ENCODE peak calls at places on chromosomes 6 and 20, in four cellular contexts. One of them, this sample, is unnamed. For H3K4me1, the result is how much of the 10 kb centered on the place peaks cover.

GRCh38 chr20:61099786-61100185 is 152.3 kb upstream of the CDH4 start:
- DNase-seq in adrenal gland: no peak
- DNase-seq in neural progenitor cell: no peak
- DNase-seq in tibial artery: no peak
- DNase-seq in this sample: no peak

GRCh38 chr6:114439414-114439813 is 96.6 kb upstream of the HS3ST5 start:
- DNase-seq in tibial artery: no peak
- DNase-seq in adrenal gland: no peak
- DNase-seq in neural progenitor cell: no peak
- DNase-seq in this sample: no peak

GRCh38 chr6:15280023-15280422 is 34.2 kb downstream of the JARID2 start:
- DNase-seq in neural progenitor cell: no peak
- DNase-seq in adrenal gland: no peak
- DNase-seq in tibial artery: no peak
- DNase-seq in this sample: no peak

GRCh38 chr6:83183082-83183828 is 9.8 kb downstream of the PGM3 start:
- DNase-seq in tibial artery: no peak
- DNase-seq in neural progenitor cell: no peak
- DNase-seq in adrenal gland: peak
- DNase-seq in this sample: no peak

GRCh38 chr20:16555754-16556153 is 17.5 kb downstream of the KIF16B start:
- DNase-seq in tibial artery: no peak
- DNase-seq in neural progenitor cell: no peak
- DNase-seq in adrenal gland: no peak
- DNase-seq in this sample: no peak

GRCh38 chr6:1463275-1463674 is 73.9 kb downstream of the FOXF2 start:
- DNase-seq in neural progenitor cell: no peak
- DNase-seq in tibial artery: no peak
- DNase-seq in adrenal gland: no peak
- DNase-seq in this sample: no peak

GRCh38 chr20:9200620-9201019 is 131.7 kb downstream of the PLCB4 start:
- DNase-seq in neural progenitor cell: no peak
- DNase-seq in adrenal gland: peak
- DNase-seq in tibial artery: no peak
- DNase-seq in this sample: no peak

GRCh38 chr6:128352331-128352730 is 168.1 kb downstream of the PTPRK start:
- DNase-seq in tibial artery: no peak
- DNase-seq in adrenal gland: no peak
- DNase-seq in neural progenitor cell: no peak
- DNase-seq in this sample: no peak

GRCh38 chr6:3075522-3076113 is 7.3 kb downstream of the RIPK1 start:
- DNase-seq in neural progenitor cell: no peak
- DNase-seq in tibial artery: no peak
- DNase-seq in adrenal gland: no peak
- DNase-seq in this sample: no peak

GRCh38 chr6:106745824-106746610 is 116.6 kb downstream of the QRSL1 start:
- DNase-seq in neural progenitor cell: no peak
- DNase-seq in adrenal gland: no peak
- DNase-seq in tibial artery: no peak
- DNase-seq in this sample: no peak

GRCh38 chr6:166502453-166502852 is 84.0 kb downstream of the RAMACL start:
- DNase-seq in adrenal gland: no peak
- DNase-seq in neural progenitor cell: no peak
- DNase-seq in tibial artery: no peak
- DNase-seq in this sample: no peak

GRCh38 chr20:51750037-51750769 is 18.0 kb downstream of the ATP9A start:
- DNase-seq in neural progenitor cell: no peak
- DNase-seq in adrenal gland: peak
- DNase-seq in tibial artery: peak
- DNase-seq in this sample: peak

GRCh38 chr20:24646331-24646730 is 176.9 kb downstream of the SYNDIG1 start:
- DNase-seq in neural progenitor cell: no peak
- DNase-seq in tibial artery: no peak
- DNase-seq in adrenal gland: no peak
- DNase-seq in this sample: no peak

DNA sequence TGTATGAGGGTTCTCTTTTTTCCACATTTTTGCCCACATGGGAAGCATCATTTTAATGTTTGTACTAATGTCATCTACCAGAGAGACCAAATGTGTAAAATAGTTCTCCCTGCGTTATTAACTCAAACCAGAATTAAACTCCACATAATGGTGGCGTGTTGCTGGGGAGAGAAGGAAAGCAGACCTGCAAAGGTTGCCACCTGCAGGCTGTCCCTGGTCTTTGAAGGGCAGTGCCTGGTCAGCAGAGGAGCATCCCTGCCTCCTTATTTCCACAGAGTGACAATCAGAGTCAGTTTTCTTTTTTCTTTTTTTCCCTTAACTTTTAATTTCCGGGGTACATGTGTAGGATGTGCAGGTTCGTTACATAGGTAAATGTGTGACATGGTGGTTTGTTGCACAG is 214.5 kb downstream of the TBX18 start:
- DNase-seq in adrenal gland: no peak
- DNase-seq in tibial artery: no peak
- DNase-seq in neural progenitor cell: peak
- DNase-seq in this sample: no peak
- TF ChIP-seq CTCF in adrenal gland: no peak
- TF ChIP-seq CTCF in tibial artery: no peak
- TF ChIP-seq CTCF in neural progenitor cell: peak
- TF ChIP-seq CTCF in this sample: no peak

GRCh38 chr6:73679009-73679408 is 17.0 kb upstream of the CD109 start:
- DNase-seq in tibial artery: no peak
- DNase-seq in adrenal gland: no peak
- DNase-seq in neural progenitor cell: no peak
- DNase-seq in this sample: no peak

GRCh38 chr6:73675466-73676098 is 20.4 kb upstream of the CD109 start:
- DNase-seq in neural progenitor cell: peak
- DNase-seq in tibial artery: peak
- DNase-seq in adrenal gland: peak
- DNase-seq in this sample: peak

DNA sequence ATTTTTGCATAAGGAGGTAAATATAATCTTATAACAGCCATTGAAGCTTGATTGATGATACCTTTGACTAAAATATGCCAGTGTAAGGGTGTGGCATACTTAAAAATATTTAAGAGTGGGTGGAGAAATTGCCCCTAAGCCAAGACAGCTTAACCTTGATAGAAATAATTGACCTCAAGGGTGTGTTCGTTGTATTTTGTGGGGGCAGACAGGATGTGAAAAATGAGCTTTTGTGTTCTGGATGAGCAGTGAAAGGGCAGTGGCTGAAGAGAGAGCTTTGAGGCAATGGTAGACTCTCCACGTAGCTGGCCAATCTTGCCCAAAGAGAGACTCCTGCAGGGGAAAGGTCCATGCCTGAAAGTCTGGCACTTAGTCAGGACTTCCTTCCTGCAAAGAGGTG is 15.7 kb upstream of the CD109 start:
- DNase-seq in adrenal gland: no peak
- DNase-seq in tibial artery: no peak
- DNase-seq in neural progenitor cell: no peak
- DNase-seq in this sample: no peak
- H3K4me3 ChIP-seq in adrenal gland: no peak
- H3K4me3 ChIP-seq in tibial artery: no peak
- H3K4me3 ChIP-seq in neural progenitor cell: no peak
- H3K4me3 ChIP-seq in this sample: no peak

GRCh38 chr20:35653430-35653734 is 11.3 kb downstream of the CPNE1 start:
- DNase-seq in adrenal gland: no peak
- DNase-seq in neural progenitor cell: no peak
- DNase-seq in tibial artery: no peak
- DNase-seq in this sample: no peak
- H3K4me1 ChIP-seq in adrenal gland: half or more
- H3K4me1 ChIP-seq in neural progenitor cell: under half
- H3K4me1 ChIP-seq in tibial artery: under half
- H3K4me1 ChIP-seq in this sample: half or more

GRCh38 chr6:154341326-154341725 is 15.3 kb downstream of the IPCEF1 start:
- DNase-seq in adrenal gland: peak
- DNase-seq in tibial artery: no peak
- DNase-seq in neural progenitor cell: no peak
- DNase-seq in this sample: no peak
- TF ChIP-seq CTCF in adrenal gland: no peak
- TF ChIP-seq CTCF in tibial artery: no peak
- TF ChIP-seq CTCF in neural progenitor cell: no peak
- TF ChIP-seq CTCF in this sample: no peak

GRCh38 chr20:406200-407096 is 1.7 kb upstream of the RBCK1 start:
- DNase-seq in adrenal gland: no peak
- DNase-seq in tibial artery: no peak
- DNase-seq in neural progenitor cell: no peak
- DNase-seq in this sample: no peak
- H3K4me3 ChIP-seq in adrenal gland: no peak
- H3K4me3 ChIP-seq in tibial artery: peak
- H3K4me3 ChIP-seq in neural progenitor cell: peak
- H3K4me3 ChIP-seq in this sample: peak

GRCh38 chr20:5662769-5663168 is 87.4 kb upstream of the SHLD1 start:
- DNase-seq in tibial artery: no peak
- DNase-seq in adrenal gland: no peak
- DNase-seq in neural progenitor cell: no peak
- DNase-seq in this sample: no peak

GRCh38 chr20:5660346-5660745 is 89.9 kb upstream of the SHLD1 start:
- DNase-seq in neural progenitor cell: no peak
- DNase-seq in adrenal gland: no peak
- DNase-seq in tibial artery: no peak
- DNase-seq in this sample: no peak

GRCh38 chr20:5665417-5665816 is 84.8 kb upstream of the SHLD1 start:
- DNase-seq in adrenal gland: no peak
- DNase-seq in neural progenitor cell: no peak
- DNase-seq in tibial artery: no peak
- DNase-seq in this sample: no peak

GRCh38 chr20:5658897-5659296 is 91.3 kb upstream of the SHLD1 start:
- DNase-seq in tibial artery: peak
- DNase-seq in neural progenitor cell: no peak
- DNase-seq in adrenal gland: peak
- DNase-seq in this sample: peak

DNA sequence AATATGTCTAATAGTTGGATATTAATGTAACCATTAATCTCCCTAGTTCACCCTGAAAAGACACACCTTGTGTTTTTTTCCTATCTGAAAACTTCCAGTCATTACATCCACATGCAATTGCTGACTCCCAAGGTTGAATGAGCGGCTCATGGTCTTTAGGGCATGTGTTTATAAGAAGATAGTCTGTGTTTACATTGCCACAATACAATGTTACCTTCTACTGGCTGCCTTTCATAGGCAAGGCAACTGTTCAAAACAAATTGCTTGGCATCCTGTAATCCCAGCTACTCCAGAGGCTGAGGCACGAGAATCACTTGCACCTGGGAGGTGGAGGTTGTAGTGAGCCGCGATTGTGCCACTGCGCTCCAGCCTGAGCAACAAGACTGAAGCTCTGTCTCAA is 86.8 kb upstream of the SHLD1 start:
- DNase-seq in neural progenitor cell: no peak
- DNase-seq in adrenal gland: no peak
- DNase-seq in tibial artery: no peak
- DNase-seq in this sample: no peak
- H3K4me1 ChIP-seq in neural progenitor cell: under half
- H3K4me1 ChIP-seq in adrenal gland: under half
- H3K4me1 ChIP-seq in tibial artery: under half
- H3K4me1 ChIP-seq in this sample: under half

DNA sequence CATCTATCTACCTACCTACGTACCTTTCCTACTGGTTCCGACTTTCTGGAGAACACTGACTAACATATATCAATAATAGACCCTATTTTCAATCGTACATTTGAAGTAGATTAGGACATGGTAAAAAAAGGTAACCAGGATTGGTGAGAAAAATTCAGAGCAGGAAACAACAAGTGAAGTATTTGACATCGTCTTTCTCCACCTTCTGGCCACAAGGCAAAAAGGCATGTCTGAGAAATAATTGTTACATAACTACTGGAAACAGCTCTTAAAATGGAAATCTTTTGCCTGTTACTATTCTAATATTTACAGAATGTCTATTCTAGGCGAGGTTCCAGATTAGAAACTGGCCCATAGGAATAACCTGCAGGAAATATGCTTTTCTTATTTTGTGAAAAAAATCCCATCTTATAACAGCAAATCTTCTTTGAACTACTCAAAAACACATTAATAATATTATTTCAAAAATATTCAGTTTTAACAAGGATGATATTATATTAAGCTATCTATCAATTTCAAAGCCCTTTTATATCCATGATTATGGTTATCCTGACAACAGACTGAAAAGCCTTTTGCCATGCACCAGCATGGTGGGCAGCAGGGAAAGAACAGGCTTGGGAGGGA is 80.8 kb downstream of the RCAN2 start:
- DNase-seq in tibial artery: peak
- DNase-seq in adrenal gland: peak
- DNase-seq in neural progenitor cell: peak
- DNase-seq in this sample: no peak
- TF ChIP-seq CTCF in tibial artery: peak
- TF ChIP-seq CTCF in adrenal gland: peak
- TF ChIP-seq CTCF in neural progenitor cell: peak
- TF ChIP-seq CTCF in this sample: peak

GRCh38 chr6:56091159-56091869 is 156.1 kb downstream of the COL21A1 start:
- DNase-seq in adrenal gland: no peak
- DNase-seq in neural progenitor cell: no peak
- DNase-seq in tibial artery: no peak
- DNase-seq in this sample: no peak
- H3K4me3 ChIP-seq in adrenal gland: no peak
- H3K4me3 ChIP-seq in neural progenitor cell: no peak
- H3K4me3 ChIP-seq in tibial artery: no peak
- H3K4me3 ChIP-seq in this sample: peak

This sample was measured in thoracic aorta.